ENCODE peak calls at places on chromosomes 7 and 10, in ten cellular contexts. A is PC-9, T is H7, R is endodermal cell, P is Panc1, Z is H9, H is mesendoderm, M is breast epithelium, S is DND-41, V is heart right ventricle. F is an unnamed sample. For H3K27me3, the result is how much of the 10 kb centered on the place peaks cover.

GRCh38 chr10:49149881-49150280 is 16.1 kb upstream of the FAM170B start:
- DNase-seq in A (no peak), T (no peak), R (no peak), P (no peak), Z (no peak), H (peak), M (no peak), S (no peak), V (no peak), F (no peak)

GRCh38 chr10:125591846-125592245 is 91.1 kb downstream of the TEX36 start:
- DNase-seq in A (no peak), T (no peak), R (no peak), P (no peak), Z (no peak), H (no peak), M (no peak), S (no peak), V (no peak), F (no peak)

GRCh38 chr10:128059915-128060314 is 66.3 kb downstream of the MKI67 start:
- DNase-seq in A (no peak), T (no peak), R (no peak), P (no peak), Z (no peak), H (no peak), M (no peak), S (no peak), V (no peak), F (no peak)

GRCh38 chr7:50941525-50941924 is 158.8 kb upstream of the GRB10 start:
- DNase-seq in A (no peak), T (no peak), R (no peak), P (no peak), Z (no peak), H (no peak), M (no peak), S (no peak), V (no peak), F (no peak)

GRCh38 chr10:47026301-47027107 is 115.3 kb downstream of the PTPN20 start:
- DNase-seq in A (no peak), T (peak), R (peak), P (no peak), Z (peak), H (no peak), M (no peak), S (no peak), V (no peak), F (peak)

GRCh38 chr10:114709966-114710365 is 51.9 kb upstream of the ABLIM1 start:
- DNase-seq in A (peak), T (no peak), R (no peak), P (peak), Z (no peak), H (no peak), M (no peak), S (no peak), V (no peak), F (no peak)

GRCh38 chr7:73478549-73478948 is 43.5 kb downstream of the BAZ1B start:
- DNase-seq in A (no peak), T (no peak), R (no peak), P (no peak), Z (no peak), H (no peak), M (no peak), S (no peak), V (no peak), F (no peak)

GRCh38 chr7:50499092-50499491 is 48.9 kb upstream of the FIGNL1 start:
- DNase-seq in A (no peak), T (no peak), R (no peak), P (no peak), Z (no peak), H (no peak), M (no peak), S (no peak), V (no peak), F (no peak)

GRCh38 chr10:33143160-33143728 is 185.2 kb upstream of the ITGB1 start:
- DNase-seq in A (no peak), T (no peak), R (no peak), P (no peak), Z (no peak), H (no peak), M (no peak), S (no peak), V (no peak), F (no peak)

GRCh38 chr7:96321041-96321669 is 743 bp downstream of the SLC25A13 start:
- DNase-seq in A (peak), T (peak), R (peak), P (peak), Z (peak), H (peak), M (peak), S (peak), V (peak), F (no peak)

GRCh38 chr7:46247622-46248181 is 326.6 kb upstream of the IGFBP3 start:
- DNase-seq in A (no peak), T (no peak), R (no peak), P (no peak), Z (no peak), H (no peak), M (no peak), S (no peak), V (no peak), F (no peak)

GRCh38 chr10:2439983-2440382 is 627.4 kb upstream of the PFKP start:
- DNase-seq in A (no peak), T (no peak), R (no peak), P (no peak), Z (no peak), H (no peak), M (no peak), S (no peak), V (no peak), F (no peak)

GRCh38 chr10:129491123-129491734 is 24.2 kb downstream of the MGMT start:
- DNase-seq in A (no peak), T (no peak), R (no peak), P (no peak), Z (no peak), H (peak), M (no peak), S (no peak), V (no peak), F (no peak)

GRCh38 chr7:32616625-32617024 is 121.3 kb downstream of the AVL9 start:
- DNase-seq in A (peak), T (no peak), R (no peak), P (peak), Z (no peak), H (peak), M (no peak), S (no peak), V (peak), F (no peak)

GRCh38 chr7:47725031-47725780 is 143.3 kb upstream of the TNS3 start:
- DNase-seq in A (peak), T (no peak), R (no peak), P (no peak), Z (no peak), H (no peak), M (no peak), S (no peak), V (no peak), F (no peak)

GRCh38 chr7:95755277-95755934 is 16.9 kb upstream of the DYNC1I1 start:
- DNase-seq in A (no peak), T (no peak), R (no peak), P (no peak), Z (no peak), H (no peak), M (no peak), S (no peak), V (no peak), F (no peak)

GRCh38 chr7:7271094-7271874 is 88.9 kb downstream of the C1GALT1 start:
- DNase-seq in A (no peak), T (no peak), R (no peak), P (no peak), Z (no peak), H (peak), M (no peak), S (peak), V (no peak), F (no peak)

GRCh38 chr10:25805986-25806385 is 128.0 kb upstream of the MYO3A start:
- DNase-seq in A (no peak), T (no peak), R (no peak), P (no peak), Z (no peak), H (peak), M (no peak), S (no peak), V (no peak), F (no peak)

GRCh38 chr7:105336009-105336408 is 52.7 kb downstream of the SRPK2 start:
- DNase-seq in A (no peak), T (no peak), R (no peak), P (no peak), Z (no peak), H (no peak), M (no peak), S (no peak), V (no peak), F (no peak)

GRCh38 chr7:129665013-129665401 is 53.5 kb downstream of the NRF1 start:
- DNase-seq in A (peak), T (peak), R (peak), P (peak), Z (peak), H (peak), M (peak), S (no peak), V (no peak), F (no peak)

DNA sequence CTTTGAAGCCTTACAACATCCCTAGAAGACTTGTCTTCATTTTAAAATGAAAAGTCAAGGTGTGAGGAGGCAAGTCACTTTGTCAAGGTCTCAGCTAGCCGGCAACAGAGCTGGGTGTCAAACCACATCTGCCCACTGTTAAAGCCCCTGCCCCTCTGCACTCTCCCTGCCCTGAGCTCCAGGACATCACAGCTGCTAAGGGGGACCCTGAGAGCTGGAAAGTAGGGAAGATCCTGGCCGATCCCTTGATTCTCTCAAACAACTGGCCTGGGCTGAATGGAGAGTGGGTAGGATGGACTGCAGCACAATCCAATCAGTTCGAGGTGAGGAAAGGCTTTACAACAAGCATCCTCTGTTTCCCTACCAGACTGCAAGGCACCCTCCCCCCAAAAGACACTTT is 148.2 kb downstream of the HERPUD2 start:
- DNase-seq in A (no peak), T (no peak), R (no peak), P (no peak), Z (no peak), H (no peak), M (no peak), S (no peak), V (no peak), F (no peak)
- H3K27me3 ChIP-seq in A (under half), T (under half), R (under half), P (under half), Z (under half), H (under half), M (under half), S (under half), V (under half), F (under half)

DNA sequence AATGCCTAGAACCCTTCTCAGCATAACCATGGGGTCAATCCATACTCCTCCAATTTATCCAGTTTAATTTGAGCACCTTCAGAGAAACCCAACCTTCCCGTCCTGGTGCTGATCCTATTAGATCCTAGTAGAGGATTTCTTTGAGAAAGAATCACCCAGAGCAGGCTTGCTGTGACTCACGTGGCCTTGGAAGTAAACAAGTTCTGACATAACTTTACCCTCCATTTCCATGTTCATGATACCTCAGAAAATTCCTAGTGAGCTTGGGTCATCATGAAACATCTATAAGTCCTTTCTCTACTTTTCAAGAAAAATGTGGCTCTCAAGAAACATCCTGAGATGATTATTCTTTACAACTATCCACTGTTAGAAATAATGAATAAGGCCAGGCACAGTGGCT is 71.7 kb downstream of the PRLHR start:
- DNase-seq in A (no peak), T (no peak), R (no peak), P (no peak), Z (no peak), H (no peak), M (no peak), S (no peak), V (no peak), F (no peak)
- H3K27me3 ChIP-seq in A (under half), T (under half), R (under half), P (under half), Z (under half), H (under half), M (under half), S (under half), V (under half), F (under half)

GRCh38 chr10:22345301-22346086 is at the start of gene SPAG6:
- DNase-seq in A (no peak), T (peak), R (peak), P (no peak), Z (peak), H (peak), M (no peak), S (no peak), V (no peak), F (no peak)

GRCh38 chr10:22343761-22344160 is 1.5 kb upstream of the SPAG6 start:
- DNase-seq in A (no peak), T (no peak), R (no peak), P (no peak), Z (no peak), H (no peak), M (no peak), S (no peak), V (no peak), F (no peak)

GRCh38 chr10:22344781-22345300 is 455 bp upstream of the SPAG6 start:
- DNase-seq in A (no peak), T (peak), R (no peak), P (no peak), Z (no peak), H (no peak), M (no peak), S (no peak), V (no peak), F (no peak)

GRCh38 chr10:22346087-22346661 is 878 bp downstream of the SPAG6 start:
- DNase-seq in A (no peak), T (peak), R (no peak), P (no peak), Z (no peak), H (peak), M (no peak), S (no peak), V (no peak), F (no peak)

GRCh38 chr10:22344204-22344603 is 1.1 kb upstream of the SPAG6 start:
- DNase-seq in A (no peak), T (no peak), R (no peak), P (no peak), Z (no peak), H (no peak), M (no peak), S (no peak), V (no peak), F (no peak)
- H3K27me3 ChIP-seq in A (under half), T (half or more), R (half or more), P (under half), Z (half or more), H (under half), M (half or more), S (under half), V (half or more), F (half or more)

GRCh38 chr7:43110790-43111362 is 1.6 kb upstream of the HECW1 start:
- DNase-seq in A (no peak), T (no peak), R (no peak), P (no peak), Z (no peak), H (no peak), M (no peak), S (no peak), V (no peak), F (no peak)
- H3K27me3 ChIP-seq in A (half or more), T (under half), R (under half), P (under half), Z (under half), H (under half), M (under half), S (under half), V (half or more), F (half or more)

GRCh38 chr10:29246449-29246848 is 42.4 kb upstream of the LYZL1 start:
- DNase-seq in A (no peak), T (no peak), R (no peak), P (no peak), Z (no peak), H (no peak), M (no peak), S (no peak), V (no peak), F (no peak)
- H3K27me3 ChIP-seq in A (under half), T (under half), R (under half), P (under half), Z (under half), H (under half), M (under half), S (under half), V (under half), F (under half)

GRCh38 chr10:101775273-101776131 is at the start of gene FGF8:
- DNase-seq in A (no peak), T (peak), R (peak), P (no peak), Z (no peak), H (no peak), M (no peak), S (no peak), V (no peak), F (no peak)
- H3K27me3 ChIP-seq in A (under half), T (under half), R (under half), P (under half), Z (half or more), H (under half), M (half or more), S (under half), V (half or more), F (half or more)

DNA sequence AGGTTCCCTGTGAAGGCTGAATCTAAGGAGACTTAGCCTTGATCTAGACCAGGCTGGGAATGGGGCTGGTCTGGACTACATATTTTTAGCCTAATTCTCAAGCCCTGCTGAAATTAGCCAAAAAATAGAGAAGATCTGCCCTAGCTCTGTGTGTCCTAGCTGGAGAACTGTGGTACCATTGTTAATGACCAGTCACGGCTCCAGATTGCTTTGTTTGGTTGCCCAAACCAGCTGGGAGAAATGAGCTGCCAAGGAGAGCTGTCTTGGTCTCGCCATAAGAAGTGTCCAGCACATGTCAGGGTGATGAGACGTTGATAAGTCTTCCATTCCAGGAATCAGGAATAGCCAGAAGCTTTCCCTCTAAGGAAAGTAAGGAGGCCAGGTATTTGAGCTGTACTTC is 20.7 kb downstream of the GBX1 start:
- DNase-seq in A (no peak), T (no peak), R (peak), P (no peak), Z (no peak), H (no peak), M (no peak), S (no peak), V (no peak), F (no peak)
- H3K27me3 ChIP-seq in A (under half), T (under half), R (under half), P (under half), Z (under half), H (under half), M (under half), S (under half), V (under half), F (under half)

DNA sequence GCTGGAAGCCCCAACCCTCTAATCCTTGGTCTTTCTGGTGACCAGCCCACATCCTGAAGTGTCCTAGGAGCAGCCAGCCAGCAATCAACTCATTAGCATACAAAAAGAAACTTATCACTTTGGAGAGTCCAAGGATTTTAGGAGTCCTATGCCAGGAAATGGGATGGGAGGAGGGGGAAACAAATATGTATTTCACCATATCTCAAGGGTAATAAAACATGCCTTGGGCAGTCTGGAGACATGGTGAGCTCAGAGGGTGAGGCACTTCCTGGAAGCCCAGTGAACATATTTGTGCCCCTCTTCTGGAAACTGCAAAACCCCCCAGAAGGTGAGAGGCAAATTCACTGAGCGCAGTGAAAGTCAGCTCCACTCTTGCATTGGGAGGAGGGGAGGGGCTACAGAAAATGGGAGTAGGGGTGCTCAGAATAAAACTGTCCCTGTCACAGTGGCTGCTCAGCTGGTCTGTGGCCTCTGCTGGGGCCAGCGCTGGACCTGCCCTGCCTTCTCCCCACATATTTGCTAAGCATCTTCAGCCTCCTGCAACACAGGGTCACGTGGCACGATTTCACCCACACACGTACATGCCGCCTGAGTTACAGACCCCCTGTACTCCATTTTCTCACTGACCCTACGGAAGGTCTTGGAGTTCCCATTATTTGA is 17.7 kb upstream of the ZMIZ1 start:
- DNase-seq in A (no peak), T (peak), R (peak), P (no peak), Z (no peak), H (peak), M (no peak), S (no peak), V (no peak), F (no peak)
- H3K27me3 ChIP-seq in A (under half), T (under half), R (under half), P (under half), Z (under half), H (under half), M (under half), S (under half), V (under half), F (under half)